ENCODE peak calls at places on chromosomes 4 and X, in seven cellular contexts. T is NCI-H524; U is stimulated activated CD8-positive, alpha-beta memory T cell treated with anti-CD3 and anti-CD28 coated beads, Interleukin-2, amount 100 ng/mL, for 48 hours; H is DMS153; F is GM23248; O is NCI-H774; W is MCF 10A. Y is an unnamed sample.

GRCh38 chrX:153357877-153358276 is 23.9 kb downstream of the ZNF275 start:
- DNase-seq in T (no peak), O (no peak), F (no peak), U (no peak), H (no peak), W (no peak), Y (no peak)

GRCh38 chrX:44241551-44241950 is 101.9 kb downstream of the EFHC2 start:
- DNase-seq in O (no peak), U (no peak), F (no peak), T (no peak), W (no peak), H (no peak), Y (no peak)

GRCh38 chr4:159023741-159024140 is 79.1 kb upstream of the RAPGEF2 start:
- DNase-seq in W (no peak), O (no peak), U (no peak), T (no peak), H (no peak), F (no peak), Y (no peak)

GRCh38 chr4:24809376-24809775 is 14.0 kb downstream of the SOD3 start:
- DNase-seq in T (peak), O (no peak), U (no peak), W (peak), H (no peak), F (peak), Y (no peak)

GRCh38 chr4:114653675-114654074 is 55.1 kb downstream of the UGT8 start:
- DNase-seq in O (no peak), F (no peak), W (no peak), U (no peak), T (no peak), H (no peak), Y (no peak)

GRCh38 chr4:42519803-42520417 is 122.6 kb downstream of the SHISA3 start:
- DNase-seq in T (no peak), O (peak), W (peak), U (no peak), F (peak), H (no peak), Y (no peak)

GRCh38 chrX:153970398-153971123 is 1.1 kb downstream of the HCFC1 start:
- DNase-seq in U (no peak), T (peak), O (peak), W (peak), F (peak), H (peak), Y (no peak)

GRCh38 chrX:49077941-49078340 is 1.7 kb downstream of the WDR45 start:
- DNase-seq in O (no peak), U (no peak), W (no peak), F (no peak), T (no peak), H (no peak), Y (no peak)

GRCh38 chrX:146055733-146056132 is 238.1 kb downstream of the SLITRK2 start:
- DNase-seq in U (no peak), O (peak), W (no peak), H (no peak), T (no peak), F (no peak), Y (no peak)

GRCh38 chr4:3445111-3445820 is 3.5 kb downstream of the HGFAC start:
- DNase-seq in W (no peak), H (no peak), F (no peak), O (no peak), U (no peak), T (no peak), Y (no peak)

GRCh38 chr4:845836-846251 is 19.9 kb upstream of the CPLX1 start:
- DNase-seq in T (no peak), O (no peak), F (peak), U (no peak), H (no peak), W (no peak), Y (no peak)

Y was measured in left ventricle myocardium inferior.